ENCODE peak calls at places on chromosome 15, in seven cellular contexts. One of them, this sample, is unnamed.

GRCh38 chr15:65177901-65178300 is 7.2 kb downstream of the CLPX start:
- DNase-seq in A549: no peak
- DNase-seq in IMR-90: no peak
- DNase-seq in SK-N-SH: no peak
- DNase-seq in K562: no peak
- DNase-seq in HepG2: no peak
- DNase-seq in GM12878: no peak
- DNase-seq in this sample: no peak

GRCh38 chr15:62253294-62253693 is 88.2 kb upstream of the C2CD4B start:
- DNase-seq in A549: no peak
- DNase-seq in IMR-90: no peak
- DNase-seq in SK-N-SH: no peak
- DNase-seq in K562: no peak
- DNase-seq in HepG2: no peak
- DNase-seq in GM12878: no peak
- DNase-seq in this sample: no peak

GRCh38 chr15:57432141-57432701 is 55.9 kb downstream of the CGNL1 start:
- DNase-seq in A549: no peak
- DNase-seq in IMR-90: no peak
- DNase-seq in SK-N-SH: no peak
- DNase-seq in K562: no peak
- DNase-seq in HepG2: no peak
- DNase-seq in GM12878: no peak
- DNase-seq in this sample: peak; percentile 27

GRCh38 chr15:79682285-79682684 is 214.5 kb downstream of the MTHFS start:
- DNase-seq in A549: peak; percentile 36
- DNase-seq in IMR-90: peak; percentile 79
- DNase-seq in SK-N-SH: peak; percentile 27
- DNase-seq in K562: no peak
- DNase-seq in HepG2: no peak
- DNase-seq in GM12878: no peak
- DNase-seq in this sample: no peak

GRCh38 chr15:70775160-70775559 is 11.8 kb upstream of the UACA start:
- DNase-seq in A549: peak; percentile 53
- DNase-seq in IMR-90: peak; percentile 82
- DNase-seq in SK-N-SH: no peak
- DNase-seq in K562: no peak
- DNase-seq in HepG2: no peak
- DNase-seq in GM12878: no peak
- DNase-seq in this sample: no peak

GRCh38 chr15:59570364-59570763 is 41.2 kb upstream of the GCNT3 start:
- DNase-seq in A549: peak; percentile 65
- DNase-seq in IMR-90: no peak
- DNase-seq in SK-N-SH: no peak
- DNase-seq in K562: no peak
- DNase-seq in HepG2: no peak
- DNase-seq in GM12878: no peak
- DNase-seq in this sample: no peak

GRCh38 chr15:94670436-94671034 is 439.2 kb downstream of the MCTP2 start:
- DNase-seq in A549: peak; percentile 39
- DNase-seq in IMR-90: peak; percentile 35
- DNase-seq in SK-N-SH: peak; percentile 57
- DNase-seq in K562: peak; percentile 66
- DNase-seq in HepG2: peak; percentile 39
- DNase-seq in GM12878: no peak
- DNase-seq in this sample: no peak

GRCh38 chr15:40061212-40061901 is 22.4 kb upstream of the SRP14 start:
- DNase-seq in A549: no peak
- DNase-seq in IMR-90: no peak
- DNase-seq in SK-N-SH: no peak
- DNase-seq in K562: no peak
- DNase-seq in HepG2: no peak
- DNase-seq in GM12878: peak; percentile 73
- DNase-seq in this sample: no peak

GRCh38 chr15:33188654-33189257 is 5.8 kb downstream of the FMN1 start:
- DNase-seq in A549: no peak
- DNase-seq in IMR-90: no peak
- DNase-seq in SK-N-SH: no peak
- DNase-seq in K562: no peak
- DNase-seq in HepG2: no peak
- DNase-seq in GM12878: peak; percentile 32
- DNase-seq in this sample: no peak

GRCh38 chr15:76346666-76347506 is 10.3 kb downstream of the ISL2 start:
- DNase-seq in A549: no peak
- DNase-seq in IMR-90: peak; percentile 51
- DNase-seq in SK-N-SH: peak; percentile 22
- DNase-seq in K562: no peak
- DNase-seq in HepG2: no peak
- DNase-seq in GM12878: no peak
- DNase-seq in this sample: no peak

GRCh38 chr15:36529296-36530011 is 50.0 kb upstream of the CDIN1 start:
- DNase-seq in A549: no peak
- DNase-seq in IMR-90: no peak
- DNase-seq in SK-N-SH: no peak
- DNase-seq in K562: no peak
- DNase-seq in HepG2: no peak
- DNase-seq in GM12878: peak; percentile 31
- DNase-seq in this sample: no peak

GRCh38 chr15:80966431-80967197 is 23.0 kb downstream of the MESD start:
- DNase-seq in A549: no peak
- DNase-seq in IMR-90: no peak
- DNase-seq in SK-N-SH: no peak
- DNase-seq in K562: no peak
- DNase-seq in HepG2: no peak
- DNase-seq in GM12878: no peak
- DNase-seq in this sample: peak; percentile 41

GRCh38 chr15:79168922-79169322 is 78.3 kb upstream of the RASGRF1 start:
- DNase-seq in A549: no peak
- DNase-seq in IMR-90: no peak
- DNase-seq in SK-N-SH: no peak
- DNase-seq in K562: peak; percentile 35
- DNase-seq in HepG2: peak; percentile 74
- DNase-seq in GM12878: no peak
- DNase-seq in this sample: no peak

DNA sequence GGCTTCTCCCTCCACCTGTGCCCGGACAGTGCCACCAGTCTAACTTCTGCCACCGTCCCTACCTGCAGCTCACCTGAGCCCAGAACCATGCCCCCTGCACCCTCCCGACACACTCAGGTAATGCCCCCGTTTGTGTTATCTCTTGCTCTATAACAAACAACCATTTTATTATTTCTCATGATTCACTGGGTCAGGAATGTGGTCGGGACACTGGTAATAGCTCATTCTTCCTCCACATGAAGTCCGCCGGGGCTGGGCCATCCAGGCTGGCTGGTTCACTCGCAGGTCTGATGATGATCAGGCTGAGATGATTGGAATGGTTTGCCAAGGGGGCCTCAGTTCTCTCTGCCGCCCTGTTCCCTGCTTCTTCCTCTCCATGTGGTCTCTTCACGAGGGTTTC is 20.3 kb upstream of the NR2E3 start:
- DNase-seq in A549: no peak
- DNase-seq in IMR-90: peak; percentile 41
- DNase-seq in SK-N-SH: no peak
- DNase-seq in K562: no peak
- DNase-seq in HepG2: no peak
- DNase-seq in GM12878: no peak
- DNase-seq in this sample: peak; percentile 33
- TF ChIP-seq RFX5 in A549: no peak
- TF ChIP-seq RFX5 in IMR-90: no peak
- TF ChIP-seq RFX5 in SK-N-SH: no peak
- TF ChIP-seq RFX5 in K562: no peak
- TF ChIP-seq RFX5 in HepG2: no peak
- TF ChIP-seq RFX5 in GM12878: no peak
- TF ChIP-seq RFX5 in this sample: no peak

DNA sequence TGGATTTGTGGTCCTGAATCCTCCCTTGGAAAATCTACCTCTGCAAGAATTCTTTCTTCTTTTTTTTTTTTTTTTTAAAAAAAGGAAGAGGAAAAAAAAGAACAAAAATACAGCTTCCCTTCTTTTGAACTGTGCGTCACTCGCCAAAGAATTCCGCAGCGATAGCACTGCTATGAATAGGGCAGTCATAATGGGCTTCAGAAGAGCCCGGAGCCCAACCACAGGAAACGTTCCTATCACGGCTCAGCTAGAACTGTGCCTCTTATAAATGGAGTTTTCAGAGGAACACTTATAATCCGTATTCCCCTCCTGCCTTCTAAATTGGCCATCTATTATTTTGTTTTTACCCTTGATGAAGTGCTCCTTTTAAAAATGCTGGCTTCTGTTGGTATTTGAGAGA is 227.7 kb downstream of the ADAMTS17 start:
- DNase-seq in A549: no peak
- DNase-seq in IMR-90: peak; percentile 92
- DNase-seq in SK-N-SH: no peak
- DNase-seq in K562: no peak
- DNase-seq in HepG2: no peak
- DNase-seq in GM12878: no peak
- DNase-seq in this sample: no peak
- TF ChIP-seq RFX5 in A549: no peak
- TF ChIP-seq RFX5 in IMR-90: no peak
- TF ChIP-seq RFX5 in SK-N-SH: no peak
- TF ChIP-seq RFX5 in K562: no peak
- TF ChIP-seq RFX5 in HepG2: no peak
- TF ChIP-seq RFX5 in GM12878: no peak
- TF ChIP-seq RFX5 in this sample: no peak

GRCh38 chr15:25798207-25798931 is 64.8 kb downstream of the ATP10A start:
- DNase-seq in A549: no peak
- DNase-seq in IMR-90: peak; percentile 54
- DNase-seq in SK-N-SH: peak; percentile 88
- DNase-seq in K562: no peak
- DNase-seq in HepG2: no peak
- DNase-seq in GM12878: no peak
- DNase-seq in this sample: no peak

GRCh38 chr15:25796395-25796794 is 66.7 kb downstream of the ATP10A start:
- DNase-seq in A549: no peak
- DNase-seq in IMR-90: no peak
- DNase-seq in SK-N-SH: no peak
- DNase-seq in K562: no peak
- DNase-seq in HepG2: no peak
- DNase-seq in GM12878: no peak
- DNase-seq in this sample: no peak

GRCh38 chr15:25797511-25798206 is 65.5 kb downstream of the ATP10A start:
- DNase-seq in A549: no peak
- DNase-seq in IMR-90: peak; percentile 10
- DNase-seq in SK-N-SH: peak; percentile 41
- DNase-seq in K562: no peak
- DNase-seq in HepG2: no peak
- DNase-seq in GM12878: no peak
- DNase-seq in this sample: no peak

GRCh38 chr15:25795712-25796111 is 67.4 kb downstream of the ATP10A start:
- DNase-seq in A549: no peak
- DNase-seq in IMR-90: no peak
- DNase-seq in SK-N-SH: no peak
- DNase-seq in K562: no peak
- DNase-seq in HepG2: no peak
- DNase-seq in GM12878: no peak
- DNase-seq in this sample: no peak

GRCh38 chr15:25797035-25797434 is 66.1 kb downstream of the ATP10A start:
- DNase-seq in A549: no peak
- DNase-seq in IMR-90: no peak
- DNase-seq in SK-N-SH: no peak
- DNase-seq in K562: no peak
- DNase-seq in HepG2: no peak
- DNase-seq in GM12878: no peak
- DNase-seq in this sample: no peak
- TF ChIP-seq RFX5 in A549: no peak
- TF ChIP-seq RFX5 in IMR-90: no peak
- TF ChIP-seq RFX5 in SK-N-SH: no peak
- TF ChIP-seq RFX5 in K562: no peak
- TF ChIP-seq RFX5 in HepG2: no peak
- TF ChIP-seq RFX5 in GM12878: no peak
- TF ChIP-seq RFX5 in this sample: no peak

DNA sequence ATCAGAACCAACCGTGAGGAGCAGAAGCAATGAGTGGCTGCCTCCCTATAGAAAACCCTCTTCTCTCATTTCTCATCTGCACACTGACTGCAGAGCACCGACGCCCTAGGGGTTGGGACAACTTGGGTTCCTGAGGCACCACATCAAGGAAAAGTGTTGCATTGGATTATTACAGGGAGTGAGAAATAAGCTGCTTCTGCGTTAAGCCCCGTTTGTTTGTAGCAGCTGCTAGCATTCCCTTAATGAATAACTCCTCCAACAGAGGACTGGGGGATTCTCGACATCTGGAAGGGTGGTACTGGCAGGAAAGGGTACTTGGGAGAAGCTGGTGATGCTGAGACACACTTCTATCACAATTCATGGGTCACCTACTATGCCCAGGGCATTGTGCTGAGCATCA is 25.3 kb upstream of the AGBL1 start:
- DNase-seq in A549: no peak
- DNase-seq in IMR-90: no peak
- DNase-seq in SK-N-SH: no peak
- DNase-seq in K562: no peak
- DNase-seq in HepG2: no peak
- DNase-seq in GM12878: no peak
- DNase-seq in this sample: no peak
- TF ChIP-seq RFX5 in A549: no peak
- TF ChIP-seq RFX5 in IMR-90: no peak
- TF ChIP-seq RFX5 in SK-N-SH: no peak
- TF ChIP-seq RFX5 in K562: no peak
- TF ChIP-seq RFX5 in HepG2: no peak
- TF ChIP-seq RFX5 in GM12878: no peak
- TF ChIP-seq RFX5 in this sample: no peak